ENCODE peak calls at places on chromosomes 5 and 9, in ten cellular contexts. I, R, L, C, W, Q, T, Y, D and J are unnamed samples.

GRCh38 chr5:16691731-16692130 is 74.9 kb upstream of the RETREG1 start:
- DNase-seq in I (no peak), R (no peak), L (no peak), C (no peak), W (no peak), Q (no peak), T (no peak), Y (no peak), D (no peak), J (no peak)

GRCh38 chr9:69027355-69028097 is 8.0 kb upstream of the FXN start:
- DNase-seq in I (peak), R (no peak), L (peak), C (peak), W (no peak), Q (no peak), T (peak), Y (peak), D (peak), J (no peak)

GRCh38 chr5:25028994-25029393 is 384.2 kb upstream of the CDH10 start:
- DNase-seq in I (no peak), R (no peak), L (no peak), C (no peak), W (no peak), Q (no peak), T (no peak), Y (no peak), D (no peak), J (no peak)

GRCh38 chr9:126690431-126691051 is 76.8 kb downstream of the LMX1B start:
- DNase-seq in I (peak), R (no peak), L (no peak), C (peak), W (no peak), Q (no peak), T (no peak), Y (no peak), D (peak), J (no peak)

GRCh38 chr5:16935271-16936149 is 578 bp downstream of the MYO10 start:
- DNase-seq in I (peak), R (peak), L (peak), C (peak), W (no peak), Q (no peak), T (peak), Y (no peak), D (peak), J (no peak)

GRCh38 chr5:74040065-74040551 is 414.1 kb downstream of the ARHGEF28 start:
- DNase-seq in I (peak), R (no peak), L (peak), C (no peak), W (peak), Q (peak), T (peak), Y (no peak), D (no peak), J (no peak)

GRCh38 chr9:15572200-15572599 is 19.4 kb downstream of the CCDC171 start:
- DNase-seq in I (no peak), R (no peak), L (no peak), C (no peak), W (peak), Q (no peak), T (peak), Y (no peak), D (no peak), J (no peak)

GRCh38 chr5:181170996-181171395 is 23.6 kb downstream of the OR2V2 start:
- DNase-seq in I (no peak), R (no peak), L (no peak), C (no peak), W (no peak), Q (peak), T (no peak), Y (no peak), D (no peak), J (no peak)

GRCh38 chr5:5899716-5900115 is 477.2 kb downstream of the ICE1 start:
- DNase-seq in I (no peak), R (no peak), L (no peak), C (no peak), W (no peak), Q (no peak), T (no peak), Y (no peak), D (no peak), J (no peak)

GRCh38 chr5:76084496-76085285 is 1.5 kb downstream of the SV2C start:
- DNase-seq in I (peak), R (no peak), L (peak), C (no peak), W (no peak), Q (no peak), T (no peak), Y (no peak), D (no peak), J (no peak)

GRCh38 chr5:177457239-177458121 is 10.9 kb downstream of the PRR7 start:
- DNase-seq in I (peak), R (peak), L (peak), C (peak), W (peak), Q (peak), T (peak), Y (peak), D (peak), J (peak)

GRCh38 chr5:95808686-95809413 is 13.7 kb downstream of the GLRX start:
- DNase-seq in I (peak), R (peak), L (peak), C (peak), W (no peak), Q (no peak), T (peak), Y (peak), D (peak), J (peak)

GRCh38 chr5:84696651-84697050 is 312.0 kb upstream of the EDIL3 start:
- DNase-seq in I (peak), R (no peak), L (no peak), C (no peak), W (peak), Q (no peak), T (peak), Y (no peak), D (no peak), J (no peak)

GRCh38 chr9:3342159-3342777 is 183.5 kb downstream of the RFX3 start:
- DNase-seq in I (peak), R (no peak), L (peak), C (no peak), W (no peak), Q (no peak), T (peak), Y (no peak), D (no peak), J (no peak)

GRCh38 chr5:109273594-109273993 is 136.2 kb downstream of the PJA2 start:
- DNase-seq in I (no peak), R (no peak), L (no peak), C (no peak), W (no peak), Q (no peak), T (no peak), Y (no peak), D (no peak), J (no peak)

GRCh38 chr5:10701567-10702039 is 59.4 kb downstream of the DAP start:
- DNase-seq in I (peak), R (no peak), L (peak), C (peak), W (no peak), Q (no peak), T (peak), Y (no peak), D (peak), J (no peak)

GRCh38 chr5:135034186-135034962 is at the start of gene PITX1:
- DNase-seq in I (peak), R (peak), L (peak), C (peak), W (peak), Q (peak), T (peak), Y (no peak), D (no peak), J (no peak)

GRCh38 chr5:107282061-107282460 is 388.7 kb downstream of the EFNA5 start:
- DNase-seq in I (no peak), R (no peak), L (no peak), C (no peak), W (no peak), Q (no peak), T (no peak), Y (no peak), D (no peak), J (no peak)

GRCh38 chr5:60844429-60844890 is 391 bp upstream of the ELOVL7 start:
- DNase-seq in I (peak), R (no peak), L (peak), C (no peak), W (no peak), Q (no peak), T (peak), Y (no peak), D (no peak), J (no peak)

GRCh38 chr9:2093920-2094597 is 78.9 kb downstream of the SMARCA2 start:
- DNase-seq in I (peak), R (no peak), L (peak), C (no peak), W (peak), Q (peak), T (no peak), Y (no peak), D (no peak), J (no peak)

GRCh38 chr5:150122158-150122510 is 33.5 kb downstream of the PDGFRB start:
- DNase-seq in I (no peak), R (no peak), L (no peak), C (peak), W (no peak), Q (no peak), T (no peak), Y (no peak), D (no peak), J (no peak)

GRCh38 chr9:7216004-7216821 is 458.4 kb downstream of the KDM4C start:
- DNase-seq in I (peak), R (no peak), L (peak), C (no peak), W (no peak), Q (peak), T (peak), Y (peak), D (no peak), J (no peak)

GRCh38 chr5:18236386-18236785 is 602.1 kb downstream of the TAF11L14 start:
- DNase-seq in I (no peak), R (no peak), L (no peak), C (no peak), W (no peak), Q (no peak), T (no peak), Y (no peak), D (no peak), J (no peak)

GRCh38 chr5:76403963-76404693 is 1.0 kb downstream of the IQGAP2 start:
- DNase-seq in I (peak), R (peak), L (no peak), C (peak), W (no peak), Q (no peak), T (no peak), Y (peak), D (peak), J (no peak)

GRCh38 chr5:31469886-31470285 is 62.0 kb downstream of the DROSHA start:
- DNase-seq in I (no peak), R (no peak), L (no peak), C (no peak), W (no peak), Q (peak), T (no peak), Y (no peak), D (no peak), J (no peak)

GRCh38 chr5:123097871-123098735 is 9.1 kb downstream of the PRDM6 start:
- DNase-seq in I (no peak), R (no peak), L (peak), C (no peak), W (no peak), Q (no peak), T (no peak), Y (no peak), D (no peak), J (no peak)

GRCh38 chr9:33202018-33202417 is 34.9 kb upstream of the B4GALT1 start:
- DNase-seq in I (no peak), R (no peak), L (no peak), C (no peak), W (no peak), Q (no peak), T (no peak), Y (no peak), D (no peak), J (no peak)

GRCh38 chr9:18610956-18611355 is 137.0 kb downstream of the ADAMTSL1 start:
- DNase-seq in I (no peak), R (no peak), L (no peak), C (no peak), W (no peak), Q (no peak), T (peak), Y (no peak), D (no peak), J (no peak)
- H3K4me3 ChIP-seq in I (no peak), R (no peak), L (no peak), C (no peak), W (no peak), Q (no peak), T (no peak), Y (no peak), D (no peak), J (no peak)

GRCh38 chr9:128361296-128361980 is 9.7 kb upstream of the URM1 start:
- DNase-seq in I (no peak), R (no peak), L (no peak), C (peak), W (no peak), Q (no peak), T (no peak), Y (no peak), D (no peak), J (no peak)
- H3K4me3 ChIP-seq in I (peak), R (peak), L (no peak), C (peak), W (peak), Q (peak), T (peak), Y (peak), D (peak), J (peak)

GRCh38 chr9:98380065-98380681 is 124.7 kb upstream of the TBC1D2 start:
- DNase-seq in I (peak), R (no peak), L (peak), C (no peak), W (no peak), Q (peak), T (peak), Y (no peak), D (no peak), J (no peak)
- H3K4me3 ChIP-seq in I (no peak), R (no peak), L (no peak), C (no peak), W (no peak), Q (no peak), T (no peak), Y (no peak), D (no peak), J (no peak)

DNA sequence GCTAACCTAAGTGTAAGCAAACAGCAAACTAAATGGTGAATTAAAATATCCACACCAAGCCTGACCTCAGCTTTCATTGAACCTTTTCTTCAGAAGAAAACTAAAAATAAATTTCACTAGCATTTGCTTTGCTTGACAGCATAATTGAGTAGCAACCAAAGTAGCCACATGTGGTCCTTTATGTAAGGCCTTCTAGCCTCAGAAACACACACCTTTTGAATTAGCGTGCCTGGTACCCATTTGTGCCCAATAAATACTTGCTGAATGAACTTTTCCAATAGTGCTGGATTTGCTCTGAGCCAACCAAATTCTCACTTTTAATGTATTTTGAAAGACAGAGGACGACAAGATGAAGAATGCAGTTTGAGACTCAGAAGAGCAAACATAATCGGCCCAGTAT is 2.1 kb upstream of the NIPBL start:
- DNase-seq in I (no peak), R (no peak), L (peak), C (no peak), W (no peak), Q (no peak), T (no peak), Y (no peak), D (no peak), J (no peak)
- H3K4me3 ChIP-seq in I (peak), R (peak), L (peak), C (peak), W (peak), Q (peak), T (peak), Y (peak), D (peak), J (peak)